ENCODE peak calls at places on chromosome 16, in nine cellular contexts. S is ovary, Z is vagina, G is lung, T is thoracic aorta, E is A549, Y is cardiac muscle cell, J is tibial artery, A is OCI-LY7. V is an unnamed sample. For H3K4me1 and H3K9me3, the result is how much of the 10 kb centered on the place peaks cover.

GRCh38 chr16:2719328-2720062 is 529 bp downstream of the PRSS27 start:
- DNase-seq in Y (no peak), S (peak), G (peak), T (no peak), E (no peak), A (no peak), J (peak), Z (no peak), V (peak)

GRCh38 chr16:57128787-57129389 is 36.5 kb downstream of the CPNE2 start:
- DNase-seq in S (no peak), J (no peak), T (no peak), A (no peak), E (no peak), Z (no peak), Y (no peak), G (no peak), V (peak)

GRCh38 chr16:49093939-49094338 is 187.7 kb downstream of the CBLN1 start:
- DNase-seq in J (no peak), T (no peak), Y (no peak), Z (no peak), E (no peak), G (no peak), A (no peak), S (no peak), V (no peak)

GRCh38 chr16:88630941-88631340 is 7.4 kb upstream of the IL17C start:
- DNase-seq in A (no peak), Y (no peak), J (no peak), E (no peak), Z (no peak), T (no peak), G (no peak), S (no peak), V (no peak)

GRCh38 chr16:30350134-30350871 is 4.8 kb downstream of the CD2BP2 start:
- DNase-seq in G (no peak), Y (no peak), Z (no peak), S (no peak), T (no peak), E (no peak), J (peak), A (peak), V (no peak)

GRCh38 chr16:89821438-89822187 is 5.2 kb upstream of the FANCA start:
- DNase-seq in A (no peak), J (no peak), S (no peak), Y (no peak), E (no peak), Z (no peak), G (no peak), T (no peak), V (no peak)

GRCh38 chr16:22077700-22078313 is 14.5 kb upstream of the VWA3A start:
- DNase-seq in S (peak), A (peak), T (no peak), E (peak), Z (no peak), Y (peak), J (peak), G (peak), V (peak)

GRCh38 chr16:70428178-70428998 is 10.5 kb downstream of the ST3GAL2 start:
- DNase-seq in E (peak), T (peak), Y (peak), S (peak), Z (no peak), A (peak), J (peak), G (peak), V (peak)

GRCh38 chr16:57773680-57774295 is 28.5 kb downstream of the KIFC3 start:
- DNase-seq in G (no peak), Y (no peak), Z (no peak), A (no peak), J (no peak), S (no peak), T (no peak), E (no peak), V (no peak)

GRCh38 chr16:71709231-71709781 is 15.2 kb downstream of the PHLPP2 start:
- DNase-seq in Y (no peak), E (no peak), S (no peak), T (no peak), J (no peak), G (no peak), Z (no peak), A (no peak), V (no peak)

GRCh38 chr16:22250522-22250921 is 44.4 kb downstream of the EEF2K start:
- DNase-seq in A (no peak), S (no peak), E (no peak), J (no peak), Y (no peak), G (no peak), T (no peak), Z (no peak), V (no peak)

GRCh38 chr16:898216-898615 is 72.6 kb downstream of the LMF1 start:
- DNase-seq in J (no peak), G (no peak), Z (no peak), T (no peak), A (no peak), Y (no peak), S (no peak), E (no peak), V (no peak)

GRCh38 chr16:89150090-89150835 is 21.3 kb upstream of the CDH15 start:
- DNase-seq in A (no peak), S (peak), G (no peak), T (no peak), E (no peak), J (no peak), Z (no peak), Y (no peak), V (peak)

GRCh38 chr16:72066747-72067146 is 3.7 kb downstream of the HPR start:
- DNase-seq in T (no peak), J (no peak), S (no peak), E (peak), Z (no peak), Y (peak), A (peak), G (no peak), V (peak)

GRCh38 chr16:81873843-81874752 is 95.0 kb downstream of the PLCG2 start:
- DNase-seq in A (peak), Z (no peak), E (peak), T (no peak), S (no peak), J (no peak), G (peak), Y (peak), V (peak)

GRCh38 chr16:57725976-57726375 is 9.6 kb upstream of the KATNB1 start:
- DNase-seq in Y (no peak), J (no peak), Z (no peak), A (no peak), G (no peak), E (no peak), T (no peak), S (no peak), V (no peak)

GRCh38 chr16:81581107-81581506 is 136.5 kb downstream of the CMIP start:
- DNase-seq in Z (no peak), E (no peak), S (no peak), Y (no peak), A (no peak), T (no peak), G (peak), J (no peak), V (peak)

GRCh38 chr16:56163089-56163488 is 28.2 kb upstream of the GNAO1 start:
- DNase-seq in Y (peak), G (no peak), T (no peak), E (no peak), Z (no peak), J (no peak), S (no peak), A (no peak), V (no peak)

GRCh38 chr16:83713597-83713996 is 94.2 kb upstream of the HSBP1 start:
- DNase-seq in E (peak), S (no peak), A (peak), G (peak), T (no peak), Z (no peak), Y (no peak), J (no peak), V (no peak)

GRCh38 chr16:50696575-50697420 is 3.4 kb downstream of the NOD2 start:
- DNase-seq in J (peak), G (peak), T (peak), Z (no peak), Y (no peak), E (peak), A (no peak), S (peak), V (peak)

GRCh38 chr16:86305440-86305839 is 204.9 kb upstream of the FOXF1 start:
- DNase-seq in T (no peak), G (no peak), E (no peak), Z (no peak), S (no peak), A (no peak), J (no peak), Y (no peak), V (no peak)

GRCh38 chr16:2341456-2342447 is 1.2 kb upstream of the ABCA3 start:
- DNase-seq in Y (no peak), G (no peak), T (no peak), A (no peak), S (peak), Z (no peak), J (no peak), E (no peak), V (peak)

GRCh38 chr16:21611546-21612384 is 12.4 kb downstream of the METTL9 start:
- DNase-seq in J (no peak), Y (no peak), S (no peak), E (no peak), A (no peak), Z (no peak), T (no peak), G (no peak), V (no peak)

GRCh38 chr16:10892782-10893181 is 15.8 kb downstream of the CIITA start:
- DNase-seq in S (no peak), Y (no peak), T (no peak), G (no peak), A (no peak), J (no peak), E (no peak), Z (no peak), V (no peak)

GRCh38 chr16:10896165-10896564 is 19.2 kb downstream of the CIITA start:
- DNase-seq in S (no peak), Z (no peak), Y (no peak), T (no peak), E (no peak), A (no peak), J (no peak), G (no peak), V (no peak)

GRCh38 chr16:10897134-10897533 is 20.1 kb downstream of the CIITA start:
- DNase-seq in J (no peak), S (no peak), Y (no peak), G (no peak), T (no peak), A (no peak), Z (no peak), E (no peak), V (no peak)

GRCh38 chr16:10896723-10897122 is 19.7 kb downstream of the CIITA start:
- DNase-seq in G (no peak), T (no peak), A (no peak), Y (no peak), J (no peak), E (no peak), S (no peak), Z (no peak), V (no peak)

DNA sequence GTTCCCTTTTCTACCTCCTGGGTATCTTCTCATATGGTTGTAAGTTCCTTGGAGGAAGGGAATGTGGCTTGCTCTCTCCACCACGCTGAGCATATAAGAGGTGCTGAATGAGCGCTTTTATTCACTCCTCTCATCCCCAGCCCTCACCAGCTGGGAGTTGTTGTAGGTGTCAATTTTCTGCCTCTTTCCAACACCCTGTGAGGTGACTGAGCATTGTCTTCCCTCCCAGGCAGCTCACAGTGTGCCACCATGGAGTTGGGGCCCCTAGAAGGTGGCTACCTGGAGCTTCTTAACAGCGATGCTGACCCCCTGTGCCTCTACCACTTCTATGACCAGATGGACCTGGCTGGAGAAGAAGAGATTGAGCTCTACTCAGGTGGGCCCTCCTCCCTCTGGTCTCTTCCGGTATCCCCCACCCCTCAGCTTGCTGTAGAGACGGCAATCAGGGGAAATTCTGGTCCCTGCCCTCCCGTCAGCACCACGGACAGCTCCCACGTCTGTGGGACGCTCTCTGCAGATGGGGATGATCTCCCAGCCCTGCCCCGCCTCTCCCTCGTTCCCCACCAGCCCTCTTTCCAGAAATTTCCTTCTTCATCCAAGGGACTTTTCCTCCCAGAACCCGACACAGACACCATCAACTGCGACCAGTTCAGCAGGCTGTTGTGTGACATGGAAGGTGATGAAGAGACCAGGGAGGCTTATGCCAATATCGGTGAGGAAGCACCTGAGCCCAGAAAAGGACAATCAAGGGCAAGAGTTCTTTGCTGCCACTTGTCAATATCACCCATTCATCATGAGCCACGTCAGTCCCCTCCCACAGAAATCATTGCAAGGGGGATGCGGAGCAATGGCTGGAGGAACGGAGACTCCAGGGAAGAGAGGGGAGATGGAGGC is 18.3 kb downstream of the CIITA start:
- DNase-seq in S (peak), A (peak), Z (no peak), T (no peak), G (no peak), E (peak), J (no peak), Y (peak), V (peak)
- H3K4me1 ChIP-seq in S (under half), A (half or more), Z (under half), T (under half), G (under half), E (under half), J (under half), Y (under half), V (under half)

GRCh38 chr16:31819948-31820347 is 53.7 kb upstream of the ZNF267 start:
- DNase-seq in J (no peak), S (no peak), Y (no peak), E (no peak), T (no peak), Z (no peak), A (no peak), G (no peak), V (no peak)

DNA sequence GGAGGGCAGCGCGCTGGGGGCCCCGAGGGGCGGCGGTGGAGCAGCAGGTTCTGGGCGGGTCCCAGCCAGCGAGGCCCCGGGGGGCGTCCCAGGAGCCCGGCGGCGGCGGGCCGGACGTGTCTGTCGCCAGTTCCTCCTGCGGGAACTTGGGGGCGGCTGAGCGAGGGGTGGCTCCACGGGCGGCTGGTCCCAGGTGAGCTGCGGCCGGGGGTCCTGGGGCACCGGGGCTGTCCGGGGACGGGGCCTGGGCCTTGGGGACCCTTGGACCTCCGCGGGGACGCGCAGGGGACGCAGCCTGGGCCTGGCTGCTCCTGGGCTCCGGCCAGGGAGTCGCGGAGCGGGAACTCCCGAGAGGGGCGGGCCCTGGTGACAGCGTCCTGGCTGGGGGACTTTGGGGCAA is 54.2 kb upstream of the ZNF267 start:
- DNase-seq in Z (no peak), S (no peak), Y (no peak), J (no peak), T (no peak), E (no peak), A (no peak), G (no peak), V (no peak)
- H3K9me3 ChIP-seq in Z (under half), S (under half), Y (under half), J (under half), T (under half), E (under half), A (under half), G (under half), V (under half)

GRCh38 chr16:5928476-5929055 is 831.0 kb upstream of the EEF2KMT start:
- DNase-seq in E (no peak), Z (no peak), A (no peak), J (no peak), T (no peak), S (no peak), Y (no peak), G (no peak), V (no peak)
- H3K4me1 ChIP-seq in E (under half), Z (under half), A (under half), J (under half), T (under half), S (under half), Y (under half), G (under half), V (under half)

GRCh38 chr16:10410469-10410868 is 24.6 kb downstream of the ATF7IP2 start:
- DNase-seq in A (no peak), T (no peak), Z (no peak), Y (no peak), G (no peak), J (no peak), E (no peak), S (no peak), V (no peak)

GRCh38 chr16:10408824-10409381 is 23.0 kb downstream of the ATF7IP2 start:
- DNase-seq in G (no peak), J (no peak), Z (no peak), T (no peak), E (no peak), Y (no peak), A (peak), S (no peak), V (no peak)

GRCh38 chr16:10412935-10413601 is 27.2 kb downstream of the ATF7IP2 start:
- DNase-seq in G (no peak), S (no peak), E (no peak), Y (no peak), A (no peak), Z (no peak), J (no peak), T (no peak), V (no peak)
- H3K9me3 ChIP-seq in G (under half), S (under half), E (under half), Y (under half), A (under half), Z (under half), J (under half), T (half or more), V (half or more)